ENCODE peak calls at places on chromosomes 13 and 19, in four cellular contexts. S is pancreas, V is cardiac muscle cell, K is endodermal cell. B is an unnamed sample. For H3K4me1, the result is how much of the 10 kb centered on the place peaks cover.

GRCh38 chr13:113209880-113210421 is 538 bp downstream of the CUL4A start:
- DNase-seq in S (peak), V (peak), K (peak), B (peak)

GRCh38 chr19:15841875-15842569 is 26.6 kb upstream of the OR10H1 start:
- DNase-seq in S (no peak), V (no peak), K (no peak), B (no peak)

GRCh38 chr19:35736913-35737886 is 5.1 kb downstream of the IGFLR1 start:
- DNase-seq in S (peak), V (no peak), K (no peak), B (no peak)

GRCh38 chr13:33172911-33173310 is 112.6 kb downstream of the STARD13 start:
- DNase-seq in S (no peak), V (no peak), K (no peak), B (no peak)

GRCh38 chr13:95530178-95530577 is 22.3 kb upstream of the CLDN10 start:
- DNase-seq in S (no peak), V (no peak), K (no peak), B (no peak)

GRCh38 chr19:11887247-11887617 is 350 bp upstream of the ZNF69 start:
- DNase-seq in S (peak), V (no peak), K (no peak), B (no peak)

GRCh38 chr19:10228393-10228792 is 2.7 kb downstream of the S1PR2 start:
- DNase-seq in S (no peak), V (no peak), K (no peak), B (no peak)

GRCh38 chr19:35340431-35340830 is 7.3 kb upstream of the FFAR1 start:
- DNase-seq in S (no peak), V (no peak), K (no peak), B (peak)

GRCh38 chr19:38686530-38686888 is 39.1 kb downstream of the ACTN4 start:
- DNase-seq in S (no peak), V (no peak), K (no peak), B (no peak)

GRCh38 chr13:79126706-79127105 is 279.3 kb downstream of the RBM26 start:
- DNase-seq in S (no peak), V (no peak), K (no peak), B (no peak)

GRCh38 chr13:72959643-72960042 is 99.2 kb upstream of the KLF5 start:
- DNase-seq in S (no peak), V (no peak), K (no peak), B (no peak)

DNA sequence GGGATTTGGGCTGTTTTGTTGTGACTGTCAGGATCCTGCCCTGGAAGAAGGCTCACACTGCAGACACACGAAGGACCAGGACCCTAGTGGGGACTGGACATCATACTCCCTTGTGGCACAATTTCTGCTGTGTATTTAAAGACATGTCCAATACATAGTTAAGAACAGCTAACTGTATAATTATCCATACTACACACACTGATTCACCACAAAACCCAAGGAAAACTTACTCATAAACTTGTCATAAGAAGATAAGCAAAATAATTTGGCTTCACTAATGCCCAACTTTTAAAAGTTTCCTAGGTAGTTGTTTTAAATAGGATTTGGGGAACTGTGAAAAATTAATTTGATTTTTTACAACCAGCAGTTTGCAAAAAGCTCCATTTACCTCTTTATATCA is 46.1 kb downstream of the LATS2 start:
- DNase-seq in S (no peak), V (no peak), K (no peak), B (no peak)
- H3K4me1 ChIP-seq in S (under half), V (under half), K (under half), B (under half)

GRCh38 chr13:109669956-109670355 is 116.4 kb downstream of the IRS2 start:
- DNase-seq in S (no peak), V (no peak), K (no peak), B (no peak)
- H3K4me1 ChIP-seq in S (under half), V (under half), K (under half), B (under half)

DNA sequence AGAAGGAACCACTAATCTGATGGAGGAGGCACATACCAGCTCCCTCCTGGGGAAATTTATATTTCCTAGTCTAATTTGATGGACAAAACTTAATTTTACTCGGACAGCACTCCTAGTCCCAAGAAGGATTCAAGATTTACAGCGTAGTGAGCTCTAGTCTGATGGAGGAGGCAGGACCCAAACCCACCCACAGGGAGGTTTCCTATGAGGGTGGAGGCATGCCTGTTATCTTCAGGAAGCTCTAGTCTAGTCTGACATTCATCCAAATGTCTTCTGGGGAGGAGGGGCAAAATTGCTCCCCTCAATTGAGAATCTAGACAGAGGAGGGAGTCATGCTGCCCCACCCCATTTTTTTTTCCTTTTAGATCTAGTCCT is 10.4 kb upstream of the BCL3 start:
- DNase-seq in S (no peak), V (no peak), K (no peak), B (no peak)
- H3K4me1 ChIP-seq in S (under half), V (under half), K (under half), B (under half)

DNA sequence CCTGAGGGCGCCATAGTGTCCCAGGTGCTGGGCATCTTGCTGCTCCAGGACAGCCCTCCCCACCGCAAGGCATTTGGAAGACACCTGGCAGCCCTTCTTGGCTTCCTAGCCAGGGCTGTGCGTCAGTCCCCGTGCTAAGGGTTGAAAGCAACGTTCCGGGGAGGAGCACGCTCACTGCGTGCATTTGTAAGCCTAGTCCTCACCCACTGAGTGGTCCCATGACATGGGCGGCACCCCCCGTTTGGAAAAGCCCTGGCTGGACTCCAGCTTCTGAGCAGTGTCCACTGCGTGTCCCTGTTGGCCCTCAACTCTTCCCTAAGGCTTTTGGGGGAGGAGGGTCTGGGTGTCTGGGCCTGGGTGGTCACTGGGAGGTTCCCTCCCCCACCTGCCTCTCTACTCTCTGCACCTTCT is 76.3 kb upstream of the GPR183 start:
- DNase-seq in S (no peak), V (no peak), K (peak), B (no peak)
- H3K4me1 ChIP-seq in S (under half), V (under half), K (under half), B (under half)

B was measured in right cardiac atrium.